ENCODE peak calls at places on chromosome 18, in ten cellular contexts. G, A, B, H, F, C, U, Q, Z and X are unnamed samples.

GRCh38 chr18:9814431-9814830 is 71.3 kb upstream of the TXNDC2 start:
- DNase-seq in G (no peak), A (no peak), B (no peak), H (peak), F (no peak), C (peak), U (no peak), Q (no peak), Z (peak), X (peak)

GRCh38 chr18:79945118-79946042 is 6.1 kb downstream of the SLC66A2 start:
- DNase-seq in G (no peak), A (no peak), B (peak), H (no peak), F (no peak), C (no peak), U (no peak), Q (no peak), Z (no peak), X (no peak)

GRCh38 chr18:6281874-6282273 is 132.8 kb downstream of the L3MBTL4 start:
- DNase-seq in G (no peak), A (no peak), B (no peak), H (no peak), F (no peak), C (no peak), U (no peak), Q (no peak), Z (no peak), X (no peak)

GRCh38 chr18:75057169-75057789 is 151.7 kb downstream of the PTGR3 start:
- DNase-seq in G (no peak), A (no peak), B (no peak), H (no peak), F (no peak), C (no peak), U (no peak), Q (no peak), Z (no peak), X (no peak)

GRCh38 chr18:27599202-27599829 is 414.2 kb upstream of the CHST9 start:
- DNase-seq in G (no peak), A (peak), B (peak), H (peak), F (peak), C (peak), U (no peak), Q (no peak), Z (peak), X (peak)

GRCh38 chr18:62434798-62435197 is 88.0 kb upstream of the ZCCHC2 start:
- DNase-seq in G (no peak), A (no peak), B (no peak), H (no peak), F (no peak), C (no peak), U (no peak), Q (no peak), Z (no peak), X (no peak)

GRCh38 chr18:47036298-47036874 is 965 bp upstream of the ELOA2 start:
- DNase-seq in G (no peak), A (peak), B (peak), H (no peak), F (peak), C (peak), U (no peak), Q (no peak), Z (peak), X (peak)

GRCh38 chr18:48780151-48781001 is 170.4 kb downstream of the SMAD7 start:
- DNase-seq in G (no peak), A (peak), B (no peak), H (no peak), F (no peak), C (peak), U (no peak), Q (no peak), Z (no peak), X (peak)

GRCh38 chr18:35005963-35006577 is 35.1 kb upstream of the MAPRE2 start:
- DNase-seq in G (peak), A (peak), B (no peak), H (no peak), F (peak), C (peak), U (no peak), Q (no peak), Z (peak), X (peak)

GRCh38 chr18:24246143-24246542 is 107.3 kb downstream of the CABYR start:
- DNase-seq in G (no peak), A (no peak), B (no peak), H (no peak), F (no peak), C (no peak), U (no peak), Q (no peak), Z (no peak), X (no peak)

GRCh38 chr18:12595571-12596255 is 62.2 kb downstream of the SPIRE1 start:
- DNase-seq in G (no peak), A (no peak), B (no peak), H (no peak), F (no peak), C (no peak), U (no peak), Q (no peak), Z (no peak), X (no peak)

GRCh38 chr18:23662309-23663263 is at the start of gene ANKRD29:
- DNase-seq in G (peak), A (no peak), B (peak), H (no peak), F (no peak), C (peak), U (no peak), Q (no peak), Z (no peak), X (peak)

GRCh38 chr18:67476585-67476984 is 39.9 kb downstream of the DSEL start:
- DNase-seq in G (no peak), A (no peak), B (no peak), H (no peak), F (no peak), C (no peak), U (no peak), Q (no peak), Z (no peak), X (peak)

GRCh38 chr18:36511791-36512352 is 214.4 kb downstream of the FHOD3 start:
- DNase-seq in G (no peak), A (no peak), B (peak), H (no peak), F (no peak), C (peak), U (no peak), Q (no peak), Z (no peak), X (no peak)

GRCh38 chr18:14912967-14913366 is 165.0 kb downstream of the ANKRD30B start:
- DNase-seq in G (no peak), A (no peak), B (no peak), H (no peak), F (no peak), C (no peak), U (no peak), Q (no peak), Z (no peak), X (no peak)

GRCh38 chr18:8341481-8342230 is 267.6 kb upstream of the RAB12 start:
- DNase-seq in G (no peak), A (no peak), B (no peak), H (peak), F (no peak), C (peak), U (no peak), Q (no peak), Z (peak), X (peak)

GRCh38 chr18:41761329-41762028 is 193.6 kb upstream of the PIK3C3 start:
- DNase-seq in G (no peak), A (no peak), B (no peak), H (peak), F (no peak), C (peak), U (no peak), Q (no peak), Z (peak), X (peak)

GRCh38 chr18:12424252-12424651 is 16.5 kb downstream of the PRELID3A start:
- DNase-seq in G (no peak), A (no peak), B (no peak), H (no peak), F (no peak), C (no peak), U (no peak), Q (no peak), Z (no peak), X (no peak)

DNA sequence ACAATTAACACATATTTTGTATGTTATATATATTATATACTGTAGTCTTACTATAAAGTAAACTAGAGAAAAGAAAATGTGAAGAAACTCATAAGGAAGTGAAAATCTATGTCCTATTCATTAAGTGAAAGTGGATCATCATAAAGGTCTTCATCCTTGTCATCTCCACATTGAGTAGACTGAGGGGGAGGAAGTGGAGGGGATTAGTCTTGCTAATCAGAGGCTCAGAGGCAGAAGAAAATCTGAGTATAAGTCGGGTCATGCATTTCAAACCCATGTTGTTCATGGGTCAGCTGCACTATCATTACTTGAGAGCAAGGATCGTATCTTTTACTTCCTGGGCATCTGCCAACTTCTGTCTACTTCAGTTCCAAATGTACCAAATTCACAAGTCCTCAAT is 209.0 kb upstream of the BOD1L2 start:
- DNase-seq in G (no peak), A (no peak), B (no peak), H (no peak), F (no peak), C (peak), U (no peak), Q (no peak), Z (no peak), X (no peak)
- H3K4me3 ChIP-seq in G (no peak), A (no peak), B (no peak), H (no peak), F (no peak), C (no peak), U (no peak), Q (no peak), Z (no peak), X (no peak)

GRCh38 chr18:3177902-3178687 is 41.7 kb downstream of the MYOM1 start:
- DNase-seq in G (no peak), A (peak), B (peak), H (no peak), F (peak), C (peak), U (peak), Q (peak), Z (no peak), X (no peak)

GRCh38 chr18:3172081-3172480 is 47.7 kb downstream of the MYOM1 start:
- DNase-seq in G (no peak), A (no peak), B (no peak), H (no peak), F (no peak), C (no peak), U (no peak), Q (no peak), Z (no peak), X (no peak)

GRCh38 chr18:3179430-3180089 is 40.2 kb downstream of the MYOM1 start:
- DNase-seq in G (no peak), A (peak), B (no peak), H (no peak), F (peak), C (no peak), U (no peak), Q (no peak), Z (no peak), X (no peak)

GRCh38 chr18:3171631-3172030 is 48.1 kb downstream of the MYOM1 start:
- DNase-seq in G (no peak), A (no peak), B (no peak), H (no peak), F (no peak), C (peak), U (no peak), Q (no peak), Z (no peak), X (no peak)

GRCh38 chr18:3175195-3175758 is 44.5 kb downstream of the MYOM1 start:
- DNase-seq in G (no peak), A (no peak), B (no peak), H (no peak), F (no peak), C (no peak), U (no peak), Q (no peak), Z (no peak), X (peak)
- TF ChIP-seq CTCF in G (no peak), A (no peak), B (no peak), H (no peak), F (no peak), C (no peak), U (no peak), Q (no peak), Z (no peak), X (no peak)

GRCh38 chr18:3596324-3597158 is 146.6 kb downstream of the TGIF1 start:
- DNase-seq in G (no peak), A (peak), B (peak), H (no peak), F (peak), C (peak), U (no peak), Q (peak), Z (peak), X (peak)
- H3K4me3 ChIP-seq in G (peak), A (peak), B (peak), H (peak), F (peak), C (peak), U (peak), Q (no peak), Z (peak), X (no peak)

GRCh38 chr18:31666055-31666454 is 18.3 kb downstream of the B4GALT6 start:
- DNase-seq in G (no peak), A (no peak), B (no peak), H (no peak), F (no peak), C (no peak), U (no peak), Q (no peak), Z (no peak), X (no peak)
- TF ChIP-seq CTCF in G (no peak), A (no peak), B (no peak), H (no peak), F (no peak), C (no peak), U (no peak), Q (no peak), Z (no peak), X (no peak)

GRCh38 chr18:64785686-64786085 is 636.8 kb upstream of the LINC00305 start:
- DNase-seq in G (no peak), A (no peak), B (no peak), H (no peak), F (peak), C (no peak), U (no peak), Q (no peak), Z (no peak), X (no peak)
- H3K4me3 ChIP-seq in G (no peak), A (no peak), B (no peak), H (no peak), F (peak), C (no peak), U (no peak), Q (no peak), Z (no peak), X (no peak)

GRCh38 chr18:73520229-73520628 is 627.4 kb downstream of the FBXO15 start:
- DNase-seq in G (no peak), A (no peak), B (no peak), H (no peak), F (no peak), C (peak), U (no peak), Q (no peak), Z (no peak), X (no peak)
- TF ChIP-seq CTCF in G (no peak), A (no peak), B (no peak), H (no peak), F (no peak), C (peak), U (no peak), Q (no peak), Z (no peak), X (peak)

DNA sequence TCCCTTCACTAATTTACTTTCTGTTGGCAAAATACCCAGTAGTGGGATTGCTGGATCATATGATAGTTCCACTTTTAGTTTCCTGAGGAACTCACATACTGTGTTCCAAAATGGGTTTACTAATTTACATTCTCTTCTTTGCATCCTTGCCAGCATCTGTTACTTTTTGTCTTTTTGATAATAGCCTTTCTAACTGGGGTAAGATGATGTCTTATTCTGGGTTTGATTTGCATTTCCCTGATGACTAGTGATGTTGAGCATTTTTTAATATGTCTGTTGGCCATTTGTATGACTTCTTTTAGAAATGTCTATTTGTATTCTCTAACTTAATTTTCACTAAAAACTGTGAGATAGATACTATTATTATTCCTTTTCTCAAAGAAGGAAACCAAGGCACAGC is 411.7 kb downstream of the SOCS6 start:
- DNase-seq in G (no peak), A (no peak), B (no peak), H (no peak), F (no peak), C (no peak), U (no peak), Q (no peak), Z (no peak), X (no peak)
- H3K4me3 ChIP-seq in G (no peak), A (no peak), B (no peak), H (no peak), F (no peak), C (no peak), U (no peak), Q (no peak), Z (no peak), X (no peak)